ENCODE peak calls at places on chromosomes 1 and 21, in five cellular contexts. P is stomach, Y is tibial nerve, I is SK-N-SH, Q is A549. E is an unnamed sample.

GRCh38 chr1:214686497-214686896 is 83.5 kb downstream of the CENPF start:
- DNase-seq in I (no peak), Y (no peak), Q (no peak), P (no peak), E (no peak)

GRCh38 chr1:16391408-16391807 is 24.4 kb downstream of the SZRD1 start:
- DNase-seq in Y (no peak), P (no peak), I (no peak), Q (no peak), E (no peak)

GRCh38 chr1:62420214-62420613 is 16.6 kb upstream of the USP1 start:
- DNase-seq in Q (no peak), I (no peak), P (no peak), Y (no peak), E (no peak)

GRCh38 chr1:74245168-74245753 is 10.1 kb downstream of the TNNI3K start:
- DNase-seq in Y (no peak), P (no peak), I (no peak), Q (no peak), E (no peak)

GRCh38 chr1:87867631-87868030 is 539.0 kb downstream of the LMO4 start:
- DNase-seq in P (no peak), I (no peak), Q (no peak), Y (no peak), E (no peak)

GRCh38 chr21:35303085-35303484 is 254.0 kb upstream of the RUNX1 start:
- DNase-seq in P (no peak), Y (no peak), Q (peak; percentile 68), I (no peak), E (no peak)

GRCh38 chr1:53552981-53553733 is 94.0 kb downstream of the DMRTB1 start:
- DNase-seq in Q (no peak), Y (peak; percentile 1), I (no peak), P (no peak), E (peak; percentile 1)

GRCh38 chr1:26161408-26162219 is 2.7 kb downstream of the FAM110D start:
- DNase-seq in Y (no peak), I (peak; percentile 89), Q (peak; percentile 36), P (peak; percentile 55), E (peak; percentile 49)

GRCh38 chr1:241603626-241604337 is 36.4 kb downstream of the CHML start:
- DNase-seq in Q (no peak), I (no peak), Y (no peak), P (no peak), E (no peak)

GRCh38 chr1:64137569-64137936 is 65.9 kb upstream of the UBE2U start:
- DNase-seq in I (no peak), Y (no peak), P (no peak), Q (no peak), E (no peak)

GRCh38 chr1:214862421-214862820 is 220.1 kb upstream of the KCNK2 start:
- DNase-seq in Y (no peak), P (no peak), Q (no peak), I (no peak), E (no peak)

GRCh38 chr1:66758247-66758755 is 6.0 kb downstream of the DYNLT5 start:
- DNase-seq in Q (no peak), P (no peak), I (no peak), Y (no peak), E (no peak)

GRCh38 chr1:74266001-74266400 is 30.8 kb downstream of the TNNI3K start:
- DNase-seq in Q (no peak), I (no peak), Y (no peak), P (no peak), E (no peak)

GRCh38 chr21:45939521-45940045 is 42.0 kb upstream of the COL6A1 start:
- DNase-seq in Q (no peak), Y (no peak), I (peak; percentile 15), P (no peak), E (no peak)

GRCh38 chr1:93907718-93908117 is 1.5 kb downstream of the GCLM start:
- DNase-seq in Q (peak; percentile 47), Y (no peak), I (peak; percentile 64), P (no peak), E (no peak)

GRCh38 chr1:67618285-67619018 is 66.5 kb upstream of the GADD45A start:
- DNase-seq in Y (peak; percentile 50), I (no peak), Q (peak; percentile 50), P (peak; percentile 64), E (peak; percentile 31)

GRCh38 chr1:1062364-1063163 is 11.5 kb downstream of the RNF223 start:
- DNase-seq in Y (no peak), P (no peak), I (peak; percentile 67), Q (no peak), E (no peak)

GRCh38 chr1:53949651-53950050 is 3.5 kb downstream of the LRRC42 start:
- DNase-seq in Q (no peak), Y (no peak), I (no peak), P (no peak), E (no peak)

GRCh38 chr21:27681841-27682240 is 715.0 kb upstream of the ADAMTS5 start:
- DNase-seq in Q (no peak), I (no peak), Y (no peak), P (no peak), E (no peak)

GRCh38 chr1:25700626-25701025 is 84.0 kb downstream of the MAN1C1 start:
- DNase-seq in P (no peak), Y (no peak), Q (no peak), I (peak; percentile 68), E (no peak)

GRCh38 chr1:20698195-20698910 is 19.5 kb downstream of the KIF17 start:
- DNase-seq in I (no peak), Q (peak; percentile 37), Y (no peak), P (no peak), E (no peak)

GRCh38 chr21:43208561-43209332 is 39.9 kb downstream of the CRYAA start:
- DNase-seq in P (no peak), Y (peak; percentile 9), I (no peak), Q (no peak), E (no peak)

GRCh38 chr1:195733826-195734225 is 874.4 kb downstream of the KCNT2 start:
- DNase-seq in Q (peak; percentile 36), Y (no peak), P (no peak), I (no peak), E (peak; percentile 27)

GRCh38 chr1:36166938-36167910 is 11.3 kb downstream of the MAP7D1 start:
- DNase-seq in I (no peak), Q (no peak), Y (no peak), P (no peak), E (no peak)

GRCh38 chr1:54407957-54408700 is 1.9 kb upstream of the SSBP3 start:
- DNase-seq in Y (no peak), I (no peak), Q (peak; percentile 74), P (no peak), E (no peak)

GRCh38 chr1:40673452-40673851 is 8.0 kb upstream of the RIMS3 start:
- DNase-seq in Q (no peak), P (no peak), Y (no peak), I (no peak), E (no peak)

GRCh38 chr1:16631248-16632043 is 18.1 kb upstream of the NBPF1 start:
- DNase-seq in I (peak; percentile 42), Y (peak; percentile 11), P (peak; percentile 34), Q (no peak), E (peak; percentile 29)

GRCh38 chr21:46226146-46226545 is 2.4 kb downstream of the LSS start:
- DNase-seq in I (no peak), Y (no peak), Q (no peak), P (no peak), E (no peak)

GRCh38 chr1:215111916-215112315 is 29.4 kb downstream of the KCNK2 start:
- DNase-seq in Q (no peak), I (no peak), Y (no peak), P (no peak), E (no peak)

GRCh38 chr1:25782608-25783201 is 17.3 kb upstream of the SELENON start:
- DNase-seq in P (peak; percentile 43), Y (no peak), Q (no peak), I (no peak), E (no peak)

GRCh38 chr1:6157528-6158174 is 22.5 kb downstream of the CHD5 start:
- DNase-seq in I (no peak), Y (no peak), P (no peak), Q (peak; percentile 71), E (peak; percentile 19)
- TF ChIP-seq EP300 in I (no peak), Y (no peak), P (no peak), Q (no peak), E (no peak)

DNA sequence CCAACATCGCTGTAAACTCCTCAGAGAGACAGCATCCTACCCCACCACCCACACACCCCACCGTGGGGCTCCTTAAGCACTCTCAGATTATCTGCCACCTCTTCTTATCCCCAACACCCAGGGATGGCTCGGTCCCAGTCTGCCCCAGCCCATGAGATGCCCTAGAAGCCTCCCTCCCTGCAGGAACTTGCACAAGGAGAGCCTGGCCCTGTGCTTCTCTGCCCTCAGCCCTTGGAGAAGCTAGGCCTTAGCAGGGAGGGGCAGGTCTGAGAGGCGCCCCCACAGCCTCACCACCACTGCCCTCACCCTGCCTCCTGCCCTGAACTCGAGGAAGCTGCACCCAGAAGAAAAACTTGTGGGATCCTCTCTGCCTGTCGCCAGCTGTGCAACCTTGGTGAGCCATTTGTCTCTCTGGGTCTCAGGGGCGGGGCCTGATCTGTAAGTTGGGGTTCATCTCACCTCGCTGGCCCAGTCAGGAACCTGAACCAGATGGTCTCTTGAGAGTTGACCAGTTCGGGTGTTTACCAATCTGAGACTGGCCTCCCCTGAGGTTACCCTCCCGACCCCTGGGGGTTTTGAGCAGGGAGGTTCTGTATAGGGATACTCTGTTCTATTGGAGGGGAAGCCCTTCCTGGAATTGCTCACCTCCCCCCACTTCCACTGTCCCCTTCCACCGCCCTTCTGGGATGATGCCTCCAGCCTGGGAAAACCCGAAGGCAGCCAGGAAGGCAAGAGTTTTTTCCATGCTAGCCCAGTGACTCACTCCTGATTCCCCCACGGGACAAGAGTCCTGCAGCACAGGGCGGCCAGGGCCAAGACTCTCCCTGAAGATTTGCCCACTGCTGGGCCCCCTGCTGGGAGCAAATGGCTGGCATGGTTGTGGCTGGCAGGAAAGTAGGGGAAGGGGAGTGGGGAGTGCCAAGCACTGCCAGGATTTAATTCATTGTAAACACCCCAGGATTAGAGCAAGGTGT is at the start of gene S100A3:
- DNase-seq in P (peak; percentile 35), I (no peak), Y (peak; percentile 55), Q (peak; percentile 89), E (peak; percentile 51)
- TF ChIP-seq CTCF in P (no peak), I (peak; percentile 56), Y (no peak), Q (peak; percentile 11), E (no peak)

GRCh38 chr1:50693829-50694228 is 266.2 kb downstream of the FAF1 start:
- DNase-seq in Q (no peak), P (no peak), Y (no peak), I (no peak), E (no peak)
- TF ChIP-seq EP300 in Q (no peak), P (no peak), Y (no peak), I (no peak), E (no peak)

GRCh38 chr1:103106426-103107321 is 1.6 kb downstream of the COL11A1 start:
- DNase-seq in P (no peak), Q (peak; percentile 54), I (peak; percentile 62), Y (peak; percentile 19), E (no peak)
- TF ChIP-seq CTCF in P (no peak), Q (peak; percentile 61), I (peak; percentile 76), Y (peak; percentile 48), E (peak; percentile 37)

DNA sequence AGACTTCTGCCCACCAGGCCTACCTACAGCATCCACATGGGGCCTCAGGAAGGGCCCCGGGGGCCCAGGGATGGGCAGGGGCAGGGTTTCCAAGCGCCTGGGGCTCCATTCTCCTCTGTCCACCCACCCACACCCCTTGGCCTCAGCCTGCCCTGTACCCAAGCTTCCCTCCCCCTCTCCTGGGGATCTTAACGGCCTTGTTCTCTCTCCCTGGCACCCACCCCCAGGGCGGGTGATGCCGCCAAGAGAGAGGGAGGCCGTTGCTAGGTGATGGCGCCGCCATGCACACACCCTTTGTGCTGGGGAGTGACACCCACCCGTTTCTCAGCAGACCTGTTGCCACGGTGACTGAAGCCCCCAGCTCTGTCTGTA is 7.5 kb downstream of the GPR37L1 start:
- DNase-seq in I (peak; percentile 59), Y (no peak), P (no peak), Q (no peak), E (no peak)
- TF ChIP-seq EP300 in I (no peak), Y (no peak), P (no peak), Q (no peak), E (no peak)

E was measured in transverse colon.